ENCODE peak calls at places on chromosomes 7 and 10, in five cellular contexts. One of them, this sample, is unnamed.

GRCh38 chr10:100138921-100139496 is 46.8 kb downstream of the ERLIN1 start:
- DNase-seq in HepG2: no peak
- DNase-seq in A549: no peak
- DNase-seq in K562: no peak
- DNase-seq in H1: no peak
- DNase-seq in this sample: no peak

GRCh38 chr10:44966129-44966815 is 6.7 kb downstream of the RASSF4 start:
- DNase-seq in K562: no peak
- DNase-seq in HepG2: peak
- DNase-seq in A549: no peak
- DNase-seq in H1: no peak
- DNase-seq in this sample: no peak

GRCh38 chr10:43453266-43453831 is 16.4 kb downstream of the ZNF487 start:
- DNase-seq in A549: no peak
- DNase-seq in HepG2: no peak
- DNase-seq in H1: no peak
- DNase-seq in K562: no peak
- DNase-seq in this sample: no peak

GRCh38 chr10:101644002-101644401 is 51.0 kb downstream of the FBXW4 start:
- DNase-seq in HepG2: no peak
- DNase-seq in A549: no peak
- DNase-seq in K562: no peak
- DNase-seq in H1: peak
- DNase-seq in this sample: no peak

GRCh38 chr10:80488539-80489066 is 34.5 kb downstream of the TSPAN14 start:
- DNase-seq in A549: no peak
- DNase-seq in K562: no peak
- DNase-seq in HepG2: no peak
- DNase-seq in H1: no peak
- DNase-seq in this sample: no peak

GRCh38 chr7:2044311-2044882 is 188.3 kb downstream of the MAD1L1 start:
- DNase-seq in K562: no peak
- DNase-seq in H1: no peak
- DNase-seq in A549: no peak
- DNase-seq in HepG2: no peak
- DNase-seq in this sample: no peak

GRCh38 chr10:77784856-77785255 is 141.7 kb downstream of the DLG5 start:
- DNase-seq in A549: no peak
- DNase-seq in K562: no peak
- DNase-seq in HepG2: no peak
- DNase-seq in H1: no peak
- DNase-seq in this sample: peak

GRCh38 chr10:79182763-79183467 is 114.1 kb downstream of the ZMIZ1 start:
- DNase-seq in K562: no peak
- DNase-seq in A549: no peak
- DNase-seq in H1: no peak
- DNase-seq in HepG2: no peak
- DNase-seq in this sample: no peak

GRCh38 chr10:56605043-56605442 is 244.0 kb upstream of the ZWINT start:
- DNase-seq in HepG2: no peak
- DNase-seq in K562: no peak
- DNase-seq in H1: no peak
- DNase-seq in A549: peak
- DNase-seq in this sample: no peak

GRCh38 chr7:54961391-54961790 is 57.4 kb upstream of the EGFR start:
- DNase-seq in A549: no peak
- DNase-seq in H1: no peak
- DNase-seq in K562: no peak
- DNase-seq in HepG2: no peak
- DNase-seq in this sample: no peak

GRCh38 chr7:21641546-21641945 is 98.7 kb downstream of the DNAH11 start:
- DNase-seq in HepG2: no peak
- DNase-seq in H1: no peak
- DNase-seq in A549: no peak
- DNase-seq in K562: no peak
- DNase-seq in this sample: no peak

GRCh38 chr7:102321351-102322201 is 34.7 kb downstream of the SPDYE6 start:
- DNase-seq in HepG2: no peak
- DNase-seq in H1: no peak
- DNase-seq in K562: peak
- DNase-seq in A549: no peak
- DNase-seq in this sample: no peak

GRCh38 chr7:41942468-41943097 is 239.7 kb upstream of the INHBA start:
- DNase-seq in H1: no peak
- DNase-seq in A549: peak
- DNase-seq in K562: no peak
- DNase-seq in HepG2: peak
- DNase-seq in this sample: peak

GRCh38 chr7:41938371-41938770 is 235.5 kb upstream of the INHBA start:
- DNase-seq in H1: no peak
- DNase-seq in K562: no peak
- DNase-seq in A549: no peak
- DNase-seq in HepG2: no peak
- DNase-seq in this sample: no peak

GRCh38 chr7:41943098-41943577 is 240.2 kb upstream of the INHBA start:
- DNase-seq in K562: peak
- DNase-seq in A549: peak
- DNase-seq in H1: no peak
- DNase-seq in HepG2: peak
- DNase-seq in this sample: peak

GRCh38 chr7:41940760-41941343 is 238.0 kb upstream of the INHBA start:
- DNase-seq in K562: peak
- DNase-seq in A549: peak
- DNase-seq in HepG2: peak
- DNase-seq in H1: no peak
- DNase-seq in this sample: peak
- TF ChIP-seq MAFK in K562: no peak
- TF ChIP-seq MAFK in A549: no peak
- TF ChIP-seq MAFK in HepG2: no peak
- TF ChIP-seq MAFK in H1: no peak
- TF ChIP-seq MAFK in this sample: no peak

GRCh38 chr10:54650547-54650946 is 150.5 kb downstream of the PCDH15 start:
- DNase-seq in K562: no peak
- DNase-seq in H1: no peak
- DNase-seq in HepG2: no peak
- DNase-seq in A549: no peak
- DNase-seq in this sample: no peak
- TF ChIP-seq MAFK in K562: no peak
- TF ChIP-seq MAFK in H1: no peak
- TF ChIP-seq MAFK in HepG2: no peak
- TF ChIP-seq MAFK in A549: no peak
- TF ChIP-seq MAFK in this sample: no peak

GRCh38 chr7:6274743-6275142 is 2.3 kb upstream of the CYTH3 start:
- DNase-seq in A549: no peak
- DNase-seq in K562: no peak
- DNase-seq in H1: no peak
- DNase-seq in HepG2: no peak
- DNase-seq in this sample: peak
- TF ChIP-seq MAFK in A549: no peak
- TF ChIP-seq MAFK in K562: no peak
- TF ChIP-seq MAFK in H1: no peak
- TF ChIP-seq MAFK in HepG2: no peak
- TF ChIP-seq MAFK in this sample: no peak

GRCh38 chr10:110893559-110894179 is 21.9 kb downstream of the PDCD4 start:
- DNase-seq in A549: peak
- DNase-seq in HepG2: peak
- DNase-seq in K562: no peak
- DNase-seq in H1: no peak
- DNase-seq in this sample: peak
- TF ChIP-seq MAFK in A549: no peak
- TF ChIP-seq MAFK in HepG2: no peak
- TF ChIP-seq MAFK in K562: no peak
- TF ChIP-seq MAFK in H1: no peak
- TF ChIP-seq MAFK in this sample: no peak

DNA sequence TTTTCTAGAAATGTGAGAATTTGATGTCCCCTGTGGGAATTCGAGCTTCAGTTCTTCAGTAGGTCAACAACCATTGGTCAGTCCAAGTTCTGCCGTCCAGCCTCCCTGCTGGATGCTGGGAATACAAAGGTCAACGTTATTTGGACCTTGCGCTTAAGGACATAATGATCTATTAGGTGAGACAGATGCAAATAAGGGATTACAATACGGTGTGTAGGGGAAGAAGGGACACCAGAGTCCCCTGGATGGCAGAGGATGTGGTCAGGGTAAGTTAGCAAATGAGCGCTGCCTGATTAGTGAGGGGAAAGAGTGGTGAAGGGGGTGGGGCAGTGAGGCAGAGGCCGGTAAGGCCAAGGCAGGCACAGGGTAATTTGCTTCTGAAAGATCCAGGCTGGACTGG is 16.2 kb downstream of the CCNY start:
- DNase-seq in K562: no peak
- DNase-seq in H1: no peak
- DNase-seq in A549: no peak
- DNase-seq in HepG2: no peak
- DNase-seq in this sample: no peak
- TF ChIP-seq MAFK in K562: no peak
- TF ChIP-seq MAFK in H1: no peak
- TF ChIP-seq MAFK in A549: no peak
- TF ChIP-seq MAFK in HepG2: no peak
- TF ChIP-seq MAFK in this sample: no peak

GRCh38 chr7:15757041-15757995 is 70.8 kb upstream of the MEOX2 start:
- DNase-seq in K562: no peak
- DNase-seq in H1: no peak
- DNase-seq in HepG2: no peak
- DNase-seq in A549: no peak
- DNase-seq in this sample: no peak
- TF ChIP-seq MAFK in K562: no peak
- TF ChIP-seq MAFK in H1: no peak
- TF ChIP-seq MAFK in HepG2: no peak
- TF ChIP-seq MAFK in A549: no peak
- TF ChIP-seq MAFK in this sample: no peak

This sample was measured in IMR-90.